ENCODE peak calls at places on chromosomes 7 and 10, in six cellular contexts. X, S, W, T, R and V are unnamed samples.
A peak's percentile ranks its signal among the peaks of the same experiment; 100 is the strongest.

GRCh38 chr7:88928266-88928665 is 132.7 kb upstream of the TEX47 start:
- DNase-seq in R (no peak), S (no peak), W (no peak), X (no peak), T (no peak), V (no peak)

GRCh38 chr7:121941836-121942235 is 68.9 kb downstream of the PTPRZ1 start:
- DNase-seq in W (no peak), X (no peak), T (no peak), R (no peak), S (no peak), V (no peak)

GRCh38 chr10:71461917-71462641 is 65.4 kb downstream of the CDH23 start:
- DNase-seq in X (no peak), S (no peak), W (no peak), R (no peak), T (no peak), V (no peak)

GRCh38 chr7:114086491-114086905 is 167.7 kb upstream of the PPP1R3A start:
- DNase-seq in S (no peak), W (peak; percentile 13), R (peak; percentile 35), T (no peak), X (peak; percentile 53), V (no peak)

GRCh38 chr7:41010418-41010817 is 692.5 kb downstream of the INHBA start:
- DNase-seq in W (no peak), T (no peak), R (no peak), S (no peak), X (no peak), V (no peak)

GRCh38 chr10:73838827-73839226 is 27.4 kb upstream of the NDST2 start:
- DNase-seq in S (no peak), W (no peak), T (peak; percentile 65), R (no peak), X (no peak), V (no peak)

GRCh38 chr7:105229641-105230040 is 159.1 kb downstream of the SRPK2 start:
- DNase-seq in T (no peak), R (no peak), W (no peak), X (no peak), S (no peak), V (no peak)

GRCh38 chr10:125148021-125148439 is 12.3 kb downstream of the CTBP2 start:
- DNase-seq in W (no peak), S (no peak), T (no peak), R (peak; percentile 12), X (peak; percentile 53), V (no peak)

GRCh38 chr7:100483101-100483727 is 513 bp upstream of the NYAP1 start:
- DNase-seq in T (no peak), X (peak; percentile 86), R (peak; percentile 72), S (peak; percentile 64), W (peak; percentile 95), V (peak; percentile 58)

GRCh38 chr10:44864042-44864436 is 47.1 kb upstream of the TMEM72 start:
- DNase-seq in W (peak; percentile 16), X (peak; percentile 55), S (no peak), T (no peak), R (peak; percentile 7), V (peak; percentile 20)